ENCODE peak calls at places on chromosome 11, in eight cellular contexts. P is pancreas; A is ovary; V is transverse colon; B is SK-N-SH; H is CD4-positive, CD25-positive, alpha-beta regulatory T cell; Z is uterus; F is A549. L is an unnamed sample. For H3K4me1, the result is how much of the 10 kb centered on the place peaks cover.

GRCh38 chr11:43359432-43359818 is 705 bp downstream of the TTC17 start:
- DNase-seq in P (no peak), A (no peak), V (peak), B (peak), H (no peak), Z (no peak), F (peak), L (peak)

GRCh38 chr11:116825854-116826750 is 3.0 kb upstream of the APOA4 start:
- DNase-seq in P (no peak), A (no peak), V (no peak), B (no peak), H (no peak), Z (no peak), F (no peak), L (no peak)

GRCh38 chr11:123404626-123405025 is 25.4 kb upstream of the GRAMD1B start:
- DNase-seq in P (no peak), A (no peak), V (no peak), B (no peak), H (no peak), Z (no peak), F (no peak), L (no peak)

GRCh38 chr11:68048681-68049508 is 10.1 kb downstream of the TCIRG1 start:
- DNase-seq in P (no peak), A (peak), V (no peak), B (no peak), H (no peak), Z (no peak), F (no peak), L (no peak)

GRCh38 chr11:95156133-95156731 is 66.6 kb downstream of the ENDOD1 start:
- DNase-seq in P (no peak), A (no peak), V (no peak), B (no peak), H (no peak), Z (no peak), F (no peak), L (no peak)

GRCh38 chr11:76770642-76771445 is 12.3 kb upstream of the TSKU start:
- DNase-seq in P (no peak), A (peak), V (peak), B (no peak), H (no peak), Z (peak), F (peak), L (no peak)

GRCh38 chr11:3994030-3994640 is 100.5 kb upstream of the RRM1 start:
- DNase-seq in P (no peak), A (no peak), V (no peak), B (no peak), H (no peak), Z (no peak), F (peak), L (no peak)

GRCh38 chr11:130029137-130029536 is 26.5 kb upstream of the PRDM10 start:
- DNase-seq in P (no peak), A (no peak), V (no peak), B (no peak), H (no peak), Z (no peak), F (no peak), L (no peak)

GRCh38 chr11:44221992-44222391 is 87.9 kb downstream of the ALX4 start:
- DNase-seq in P (no peak), A (no peak), V (no peak), B (no peak), H (no peak), Z (no peak), F (no peak), L (no peak)

GRCh38 chr11:118007040-118007439 is 20.8 kb downstream of the IL10RA start:
- DNase-seq in P (no peak), A (no peak), V (no peak), B (no peak), H (no peak), Z (no peak), F (no peak), L (no peak)

GRCh38 chr11:132969892-132970291 is 562.4 kb downstream of the OPCML start:
- DNase-seq in P (no peak), A (no peak), V (no peak), B (no peak), H (no peak), Z (no peak), F (no peak), L (no peak)

GRCh38 chr11:130765951-130766649 is 150.2 kb downstream of the SNX19 start:
- DNase-seq in P (no peak), A (no peak), V (no peak), B (no peak), H (no peak), Z (no peak), F (no peak), L (no peak)

GRCh38 chr11:94545641-94546470 is 2.1 kb downstream of the FUT4 start:
- DNase-seq in P (no peak), A (no peak), V (no peak), B (no peak), H (no peak), Z (no peak), F (no peak), L (no peak)

GRCh38 chr11:47216141-47216798 is 1.5 kb downstream of the DDB2 start:
- DNase-seq in P (peak), A (peak), V (peak), B (peak), H (no peak), Z (peak), F (peak), L (peak)
- H3K4me3 ChIP-seq in P (peak), A (peak), V (peak), B (peak), H (peak), Z (peak), F (peak), L (peak)

GRCh38 chr11:38476808-38477565 is 1879.0 kb upstream of the RAG2 start:
- DNase-seq in P (no peak), A (no peak), V (no peak), B (no peak), H (no peak), Z (no peak), F (no peak), L (no peak)
- H3K27ac ChIP-seq in P (no peak), A (no peak), V (no peak), B (no peak), H (no peak), Z (no peak), F (no peak), L (no peak)

GRCh38 chr11:112967082-112967481 is 5.9 kb downstream of the NCAM1 start:
- DNase-seq in P (no peak), A (no peak), V (no peak), B (no peak), H (no peak), Z (no peak), F (no peak), L (no peak)
- H3K4me1 ChIP-seq in P (under half), A (under half), V (under half), B (under half), H (under half), Z (under half), F (under half), L (under half)

DNA sequence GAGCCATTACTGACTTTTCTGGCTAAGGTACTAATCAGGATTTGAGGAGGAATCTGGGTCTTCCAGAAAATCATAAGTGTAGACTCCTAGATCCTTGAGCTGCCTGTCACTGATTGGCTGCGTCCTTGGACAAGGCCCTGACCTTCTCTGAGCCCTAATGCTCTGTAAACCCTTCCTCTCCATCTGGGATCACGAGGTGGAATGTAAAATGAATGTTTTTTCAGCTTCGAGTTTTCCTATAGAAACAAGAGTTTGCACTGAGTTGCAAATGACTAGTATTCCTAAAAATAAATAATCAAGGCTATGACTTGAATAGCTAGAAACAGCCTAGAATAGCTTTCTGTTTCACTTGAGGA is 1.1 kb upstream of the DIXDC1 start:
- DNase-seq in P (no peak), A (no peak), V (no peak), B (no peak), H (no peak), Z (no peak), F (no peak), L (no peak)
- H3K4me3 ChIP-seq in P (peak), A (peak), V (peak), B (peak), H (peak), Z (peak), F (peak), L (no peak)

DNA sequence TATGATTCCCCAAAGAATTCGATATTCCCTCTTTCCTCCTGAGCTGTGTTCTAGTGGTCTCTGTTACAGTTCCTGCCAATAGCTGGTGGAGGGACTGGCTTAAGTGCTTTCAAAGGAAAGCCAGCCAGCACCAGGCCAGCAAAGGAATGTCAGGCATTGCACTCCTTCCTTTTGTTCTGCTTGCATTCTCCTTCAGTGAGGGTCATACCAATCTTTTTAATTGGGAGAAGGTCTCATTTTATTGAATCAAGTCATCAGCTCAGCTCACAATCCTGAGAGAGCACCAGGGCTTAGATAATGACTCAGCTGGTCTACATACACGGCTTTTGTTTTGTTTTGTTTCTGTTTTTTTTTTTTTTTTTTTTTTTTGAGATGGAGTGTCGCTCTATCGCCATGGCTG is 222.9 kb downstream of the NAV2 start:
- DNase-seq in P (no peak), A (no peak), V (no peak), B (no peak), H (no peak), Z (no peak), F (peak), L (no peak)
- H3K27ac ChIP-seq in P (no peak), A (no peak), V (no peak), B (peak), H (no peak), Z (no peak), F (no peak), L (no peak)

GRCh38 chr11:134067486-134067885 is 1.4 kb upstream of the JAM3 start:
- DNase-seq in P (no peak), A (no peak), V (no peak), B (no peak), H (no peak), Z (no peak), F (no peak), L (no peak)

GRCh38 chr11:134069996-134070845 is 1.3 kb downstream of the JAM3 start:
- DNase-seq in P (no peak), A (no peak), V (no peak), B (no peak), H (no peak), Z (no peak), F (no peak), L (no peak)

GRCh38 chr11:134071306-134071705 is 2.4 kb downstream of the JAM3 start:
- DNase-seq in P (no peak), A (no peak), V (no peak), B (no peak), H (no peak), Z (no peak), F (no peak), L (no peak)

GRCh38 chr11:134068829-134069425 is at the start of gene JAM3:
- DNase-seq in P (peak), A (peak), V (peak), B (peak), H (peak), Z (peak), F (peak), L (peak)

DNA sequence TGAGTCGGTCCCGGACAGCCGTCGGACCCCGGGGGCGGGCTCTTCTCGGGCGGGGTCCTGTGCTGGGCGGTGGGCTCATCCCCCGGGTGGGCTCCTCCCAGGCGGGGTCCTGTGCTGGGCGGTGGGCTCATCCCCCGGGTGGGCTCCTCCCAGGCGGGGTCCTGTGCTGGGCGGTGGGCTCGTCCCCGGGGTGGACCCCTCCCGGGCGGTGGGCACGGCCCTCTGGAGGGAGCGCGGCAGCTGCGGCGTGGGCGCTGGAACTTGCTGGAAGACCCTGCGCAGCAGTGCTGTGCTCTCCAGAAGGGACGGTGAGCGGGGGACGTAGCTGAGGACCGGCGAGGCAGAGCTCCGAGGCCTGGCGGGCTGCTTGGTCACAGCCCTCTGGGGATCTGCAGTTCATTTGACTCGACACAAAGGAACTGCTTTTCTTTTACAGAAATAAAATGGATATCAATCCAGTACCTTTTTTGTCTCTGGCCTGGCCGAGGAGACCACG is 602 bp downstream of the JAM3 start:
- DNase-seq in P (no peak), A (peak), V (no peak), B (peak), H (no peak), Z (peak), F (no peak), L (no peak)
- H3K4me1 ChIP-seq in P (under half), A (under half), V (under half), B (under half), H (under half), Z (under half), F (under half), L (under half)

DNA sequence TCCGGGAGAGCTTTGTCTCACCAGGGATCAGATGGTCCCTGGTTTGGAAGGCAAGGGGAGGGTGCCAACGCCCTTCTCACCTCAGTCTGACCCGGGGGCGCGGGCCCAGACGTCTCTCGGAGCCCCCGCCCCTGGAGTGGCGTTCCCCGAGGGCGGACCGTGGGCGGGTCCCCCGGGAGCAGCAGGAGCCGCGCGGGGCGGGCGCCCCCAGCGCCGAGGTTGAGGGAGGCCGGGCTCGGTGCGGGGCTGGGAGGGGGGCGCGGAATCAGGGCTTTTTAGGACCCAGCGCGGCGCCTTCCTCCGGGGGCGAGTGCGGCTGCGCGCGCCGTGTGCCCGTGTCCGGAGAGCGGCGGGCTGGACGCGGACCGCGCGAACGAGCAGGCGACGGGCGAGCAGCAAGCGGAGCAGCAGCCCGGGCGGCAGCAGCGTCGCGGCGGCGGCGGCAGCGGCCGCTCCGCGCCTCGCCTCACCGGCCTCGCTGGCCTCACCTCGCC is at the start of gene KCNC1:
- DNase-seq in P (no peak), A (no peak), V (no peak), B (peak), H (no peak), Z (no peak), F (peak), L (no peak)
- H3K4me3 ChIP-seq in P (peak), A (peak), V (peak), B (peak), H (no peak), Z (no peak), F (peak), L (no peak)

DNA sequence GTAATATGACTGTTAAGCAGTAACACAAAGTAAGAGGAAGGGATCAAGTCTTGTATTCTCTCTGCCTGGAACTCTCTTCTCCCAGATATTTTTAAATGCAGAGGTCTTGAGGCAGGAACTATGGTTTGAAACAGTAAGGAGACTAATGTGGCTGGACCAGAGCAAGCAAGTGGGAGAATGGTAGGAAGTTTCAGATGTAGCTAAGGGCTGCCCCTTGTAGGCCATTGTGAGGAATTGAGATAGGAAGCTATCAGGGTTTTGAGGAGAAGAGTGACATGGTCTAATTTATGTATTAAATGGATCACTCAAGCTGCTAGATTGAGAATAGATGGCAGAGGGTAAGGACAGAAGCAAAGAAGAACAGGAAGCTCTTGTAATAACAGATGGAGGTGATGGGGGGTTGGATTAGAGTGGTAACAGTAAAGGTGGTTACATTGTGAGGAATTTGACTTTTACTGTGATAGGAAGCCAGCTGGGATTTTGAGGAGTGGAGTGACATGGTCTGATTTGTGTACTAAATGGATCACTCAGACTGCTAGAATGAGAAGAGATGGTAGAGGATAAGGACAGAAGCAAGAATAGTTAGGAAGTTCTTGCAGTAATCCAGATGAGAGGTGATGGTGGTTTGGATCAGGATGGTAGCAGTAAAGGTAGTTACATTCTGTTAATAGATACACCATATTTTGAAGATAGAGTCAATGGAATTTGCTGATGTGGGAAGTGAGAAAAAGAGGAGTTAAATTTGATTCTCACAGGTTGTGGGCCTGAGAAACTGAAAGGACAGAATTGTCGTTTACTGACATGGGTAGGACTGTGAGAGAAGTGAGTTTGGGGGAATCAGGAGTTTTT is 63.0 kb downstream of the HIPK3 start:
- DNase-seq in P (no peak), A (no peak), V (no peak), B (no peak), H (no peak), Z (no peak), F (no peak), L (no peak)
- H3K27ac ChIP-seq in P (peak), A (no peak), V (no peak), B (no peak), H (no peak), Z (no peak), F (no peak), L (no peak)

GRCh38 chr11:12693075-12693473 is 18.9 kb downstream of the TEAD1 start:
- DNase-seq in P (no peak), A (peak), V (no peak), B (no peak), H (no peak), Z (peak), F (peak), L (no peak)
- H3K4me1 ChIP-seq in P (under half), A (under half), V (under half), B (half or more), H (under half), Z (under half), F (half or more), L (under half)

GRCh38 chr11:12840871-12841516 is 166.8 kb downstream of the TEAD1 start:
- DNase-seq in P (no peak), A (no peak), V (no peak), B (peak), H (no peak), Z (no peak), F (no peak), L (no peak)

GRCh38 chr11:12846766-12847615 is 162.1 kb upstream of the RASSF10 start:
- DNase-seq in P (no peak), A (no peak), V (no peak), B (no peak), H (no peak), Z (no peak), F (no peak), L (no peak)

GRCh38 chr11:12845739-12846358 is 163.3 kb upstream of the RASSF10 start:
- DNase-seq in P (peak), A (peak), V (peak), B (peak), H (no peak), Z (no peak), F (peak), L (no peak)

GRCh38 chr11:12841946-12842630 is 167.0 kb upstream of the RASSF10 start:
- DNase-seq in P (peak), A (peak), V (no peak), B (peak), H (no peak), Z (peak), F (peak), L (no peak)

GRCh38 chr11:12842933-12843636 is 166.0 kb upstream of the RASSF10 start:
- DNase-seq in P (no peak), A (no peak), V (no peak), B (peak), H (no peak), Z (peak), F (peak), L (no peak)
- H3K4me3 ChIP-seq in P (no peak), A (no peak), V (no peak), B (peak), H (no peak), Z (no peak), F (no peak), L (no peak)